ENCODE peak calls at places on chromosomes 3 and 15, in seven cellular contexts. B is Right ventricle myocardium superior, T is fibroblast of the aortic adventitia, G is psoas muscle, K is tibial artery, S is heart left ventricle, Q is GOT3. P is an unnamed sample.
A peak's percentile ranks its signal among the peaks of the same experiment; 100 is the strongest.

GRCh38 chr15:90482124-90483011 is 47.4 kb upstream of the CRTC3 start:
- DNase-seq in B (no peak), T (peak; percentile 80), G (no peak), K (peak; percentile 35), S (peak; percentile 23), Q (no peak), P (peak; percentile 29)

GRCh38 chr3:75192065-75192658 is 472.0 kb upstream of the FRG2C start:
- DNase-seq in B (no peak), T (peak; percentile 62), G (no peak), K (no peak), S (no peak), Q (no peak), P (peak; percentile 55)

GRCh38 chr3:27357665-27358258 is 11.4 kb downstream of the NEK10 start:
- DNase-seq in B (no peak), T (peak; percentile 51), G (no peak), K (peak; percentile 51), S (peak; percentile 25), Q (no peak), P (peak; percentile 60)

GRCh38 chr3:17006143-17006839 is 121.5 kb downstream of the PLCL2 start:
- DNase-seq in B (no peak), T (peak; percentile 53), G (no peak), K (no peak), S (no peak), Q (no peak), P (peak; percentile 10)

GRCh38 chr3:31213869-31214486 is 318.7 kb upstream of the STT3B start:
- DNase-seq in B (no peak), T (no peak), G (no peak), K (no peak), S (no peak), Q (no peak), P (no peak)

GRCh38 chr15:52227456-52227855 is 36.3 kb upstream of the GNB5 start:
- DNase-seq in B (peak; percentile 53), T (peak; percentile 89), G (peak; percentile 50), K (peak; percentile 71), S (peak; percentile 36), Q (no peak), P (peak; percentile 89)

GRCh38 chr3:16137044-16137443 is 37.4 kb upstream of the GALNT15 start:
- DNase-seq in B (no peak), T (no peak), G (no peak), K (no peak), S (no peak), Q (no peak), P (no peak)

GRCh38 chr3:172853911-172854648 is 103.6 kb downstream of the ECT2 start:
- DNase-seq in B (no peak), T (no peak), G (no peak), K (no peak), S (no peak), Q (no peak), P (no peak)

GRCh38 chr3:56879453-56880224 is 77.9 kb upstream of the ARHGEF3 start:
- DNase-seq in B (no peak), T (peak; percentile 74), G (no peak), K (no peak), S (no peak), Q (no peak), P (peak; percentile 28)

GRCh38 chr3:126873416-126873815 is 109.5 kb upstream of the PLXNA1 start:
- DNase-seq in B (no peak), T (no peak), G (no peak), K (no peak), S (no peak), Q (no peak), P (no peak)

GRCh38 chr3:52231502-52232278 is 6.2 kb upstream of the TLR9 start:
- DNase-seq in B (peak; percentile 85), T (peak; percentile 49), G (peak; percentile 86), K (peak; percentile 52), S (peak; percentile 72), Q (no peak), P (peak; percentile 71)